ENCODE peak calls at places on chromosomes 6 and 20, in eight cellular contexts. One of them, this sample, is unnamed.

GRCh38 chr6:150720774-150721233 is 121.1 kb downstream of the PLEKHG1 start:
- DNase-seq in PC-3: peak; percentile 88
- DNase-seq in keratinocyte: peak; percentile 68
- DNase-seq in cardiac muscle cell: peak; percentile 62
- DNase-seq in transverse colon: no peak
- DNase-seq in A549: no peak
- DNase-seq in neural progenitor cell: peak; percentile 67
- DNase-seq in right atrium auricular region: no peak
- DNase-seq in this sample: no peak

GRCh38 chr6:154604120-154604519 is 93.6 kb upstream of the CNKSR3 start:
- DNase-seq in keratinocyte: no peak
- DNase-seq in cardiac muscle cell: no peak
- DNase-seq in neural progenitor cell: no peak
- DNase-seq in right atrium auricular region: no peak
- DNase-seq in transverse colon: no peak
- DNase-seq in PC-3: no peak
- DNase-seq in A549: no peak
- DNase-seq in this sample: no peak

GRCh38 chr6:21710908-21711627 is 117.5 kb downstream of the SOX4 start:
- DNase-seq in PC-3: no peak
- DNase-seq in cardiac muscle cell: no peak
- DNase-seq in keratinocyte: no peak
- DNase-seq in transverse colon: no peak
- DNase-seq in A549: no peak
- DNase-seq in neural progenitor cell: peak; percentile 37
- DNase-seq in right atrium auricular region: no peak
- DNase-seq in this sample: no peak

GRCh38 chr6:112401083-112401482 is 54.0 kb downstream of the RFPL4B start:
- DNase-seq in transverse colon: no peak
- DNase-seq in neural progenitor cell: no peak
- DNase-seq in PC-3: no peak
- DNase-seq in keratinocyte: no peak
- DNase-seq in cardiac muscle cell: no peak
- DNase-seq in A549: no peak
- DNase-seq in right atrium auricular region: no peak
- DNase-seq in this sample: no peak

GRCh38 chr20:35012227-35013069 is 56.8 kb downstream of the MYH7B start:
- DNase-seq in A549: no peak
- DNase-seq in transverse colon: no peak
- DNase-seq in PC-3: no peak
- DNase-seq in neural progenitor cell: no peak
- DNase-seq in right atrium auricular region: peak; percentile 60
- DNase-seq in cardiac muscle cell: peak; percentile 53
- DNase-seq in keratinocyte: no peak
- DNase-seq in this sample: no peak

GRCh38 chr6:31765910-31766794 is 3.7 kb downstream of the SAPCD1 start:
- DNase-seq in transverse colon: no peak
- DNase-seq in cardiac muscle cell: peak; percentile 32
- DNase-seq in keratinocyte: no peak
- DNase-seq in right atrium auricular region: no peak
- DNase-seq in A549: no peak
- DNase-seq in neural progenitor cell: peak; percentile 35
- DNase-seq in PC-3: no peak
- DNase-seq in this sample: no peak

GRCh38 chr20:11430652-11431051 is 487.0 kb upstream of the BTBD3 start:
- DNase-seq in transverse colon: no peak
- DNase-seq in PC-3: no peak
- DNase-seq in keratinocyte: no peak
- DNase-seq in right atrium auricular region: no peak
- DNase-seq in neural progenitor cell: no peak
- DNase-seq in A549: no peak
- DNase-seq in cardiac muscle cell: no peak
- DNase-seq in this sample: no peak

GRCh38 chr6:124947821-124948451 is 14.3 kb upstream of the RNF217 start:
- DNase-seq in cardiac muscle cell: no peak
- DNase-seq in neural progenitor cell: no peak
- DNase-seq in right atrium auricular region: no peak
- DNase-seq in A549: no peak
- DNase-seq in keratinocyte: no peak
- DNase-seq in PC-3: peak; percentile 58
- DNase-seq in transverse colon: no peak
- DNase-seq in this sample: no peak

GRCh38 chr6:157684620-157685299 is 138.3 kb upstream of the SNX9 start:
- DNase-seq in neural progenitor cell: no peak
- DNase-seq in transverse colon: no peak
- DNase-seq in PC-3: no peak
- DNase-seq in cardiac muscle cell: no peak
- DNase-seq in right atrium auricular region: no peak
- DNase-seq in A549: no peak
- DNase-seq in keratinocyte: no peak
- DNase-seq in this sample: no peak

GRCh38 chr6:97668716-97669115 is 385.7 kb upstream of the MMS22L start:
- DNase-seq in keratinocyte: no peak
- DNase-seq in right atrium auricular region: no peak
- DNase-seq in neural progenitor cell: peak; percentile 82
- DNase-seq in A549: no peak
- DNase-seq in PC-3: no peak
- DNase-seq in cardiac muscle cell: no peak
- DNase-seq in transverse colon: no peak
- DNase-seq in this sample: no peak

GRCh38 chr20:49286689-49287551 is 9.1 kb upstream of the ZNFX1 start:
- DNase-seq in neural progenitor cell: peak; percentile 30
- DNase-seq in cardiac muscle cell: no peak
- DNase-seq in transverse colon: peak; percentile 10
- DNase-seq in PC-3: peak; percentile 50
- DNase-seq in A549: no peak
- DNase-seq in keratinocyte: no peak
- DNase-seq in right atrium auricular region: no peak
- DNase-seq in this sample: no peak

GRCh38 chr20:49287555-49288249 is 9.8 kb upstream of the ZNFX1 start:
- DNase-seq in keratinocyte: peak; percentile 44
- DNase-seq in PC-3: peak; percentile 73
- DNase-seq in right atrium auricular region: no peak
- DNase-seq in cardiac muscle cell: peak; percentile 70
- DNase-seq in neural progenitor cell: no peak
- DNase-seq in transverse colon: no peak
- DNase-seq in A549: no peak
- DNase-seq in this sample: no peak

GRCh38 chr20:49288250-49288751 is 10.4 kb upstream of the ZNFX1 start:
- DNase-seq in PC-3: no peak
- DNase-seq in neural progenitor cell: no peak
- DNase-seq in keratinocyte: no peak
- DNase-seq in cardiac muscle cell: no peak
- DNase-seq in transverse colon: no peak
- DNase-seq in right atrium auricular region: no peak
- DNase-seq in A549: no peak
- DNase-seq in this sample: no peak

GRCh38 chr20:49290608-49291191 is 12.8 kb upstream of the ZNFX1 start:
- DNase-seq in keratinocyte: no peak
- DNase-seq in PC-3: no peak
- DNase-seq in right atrium auricular region: no peak
- DNase-seq in cardiac muscle cell: no peak
- DNase-seq in A549: no peak
- DNase-seq in transverse colon: no peak
- DNase-seq in neural progenitor cell: no peak
- DNase-seq in this sample: no peak

DNA sequence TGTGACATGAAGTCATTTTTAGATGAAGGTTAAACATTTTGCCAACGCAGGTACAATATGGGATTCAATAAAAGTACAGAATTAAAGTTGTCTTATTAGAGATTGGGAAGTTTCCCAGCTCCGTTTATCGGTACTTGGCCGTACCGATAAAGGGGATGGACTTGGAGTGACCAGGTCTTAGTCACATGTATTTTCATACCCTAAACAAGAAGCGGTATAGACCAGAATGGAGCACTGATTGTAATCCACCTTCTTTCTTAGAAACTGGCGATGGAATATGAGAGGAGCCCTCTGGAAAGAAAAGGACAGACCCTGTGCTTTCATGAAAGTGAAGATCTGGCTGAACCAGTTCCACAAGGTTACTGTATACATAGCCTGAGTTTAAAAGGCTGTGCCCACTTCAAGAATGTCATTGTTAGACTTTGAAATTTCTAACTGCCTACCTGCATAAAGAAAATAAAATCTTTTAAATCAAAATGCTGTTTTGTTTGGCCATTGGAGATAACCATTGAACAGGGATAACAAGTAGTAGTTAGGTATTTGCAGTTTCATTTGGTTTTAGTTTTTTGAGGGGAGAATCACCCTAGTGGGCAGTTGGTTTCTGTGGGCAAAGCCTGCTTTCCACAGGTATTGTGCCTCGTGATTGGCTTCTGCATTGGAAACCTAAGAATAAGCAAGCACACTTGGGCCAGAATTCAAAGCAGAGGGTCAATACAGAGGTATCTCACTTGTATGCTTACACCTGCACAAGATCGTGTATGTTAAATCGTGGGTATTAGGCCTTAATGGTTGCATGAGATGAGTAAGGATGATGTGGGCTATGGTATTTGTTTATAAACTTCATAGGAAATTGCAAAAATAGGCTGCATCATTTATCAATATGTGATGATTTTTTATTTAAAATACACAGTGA is 11.2 kb upstream of the ZNFX1 start:
- DNase-seq in transverse colon: no peak
- DNase-seq in A549: no peak
- DNase-seq in PC-3: peak; percentile 87
- DNase-seq in right atrium auricular region: no peak
- DNase-seq in neural progenitor cell: no peak
- DNase-seq in keratinocyte: no peak
- DNase-seq in cardiac muscle cell: no peak
- DNase-seq in this sample: peak; percentile 36
- H3K9me3 ChIP-seq in transverse colon: peaks cover 22% of the 10 kb centered on the region
- H3K9me3 ChIP-seq in A549: peaks cover 9% of the 10 kb centered on the region
- H3K9me3 ChIP-seq in PC-3: peaks cover 18% of the 10 kb centered on the region
- H3K9me3 ChIP-seq in right atrium auricular region: peaks cover 5% of the 10 kb centered on the region
- H3K9me3 ChIP-seq in neural progenitor cell: no peaks in the 10 kb centered on the region
- H3K9me3 ChIP-seq in keratinocyte: peaks cover 7% of the 10 kb centered on the region
- H3K9me3 ChIP-seq in cardiac muscle cell: no peaks in the 10 kb centered on the region
- H3K9me3 ChIP-seq in this sample: peaks cover 16% of the 10 kb centered on the region

GRCh38 chr20:21767739-21768223 is 62.3 kb downstream of the PAX1 start:
- DNase-seq in PC-3: peak; percentile 4
- DNase-seq in right atrium auricular region: no peak
- DNase-seq in transverse colon: no peak
- DNase-seq in neural progenitor cell: peak; percentile 81
- DNase-seq in keratinocyte: no peak
- DNase-seq in cardiac muscle cell: no peak
- DNase-seq in A549: peak; percentile 10
- DNase-seq in this sample: no peak
- TF ChIP-seq CTCF in PC-3: peak; percentile 58
- TF ChIP-seq CTCF in right atrium auricular region: no peak
- TF ChIP-seq CTCF in transverse colon: no peak
- TF ChIP-seq CTCF in neural progenitor cell: peak; percentile 93
- TF ChIP-seq CTCF in keratinocyte: peak; percentile 41
- TF ChIP-seq CTCF in cardiac muscle cell: no peak
- TF ChIP-seq CTCF in A549: peak; percentile 31
- TF ChIP-seq CTCF in this sample: no peak

GRCh38 chr20:32516583-32516982 is 68.5 kb downstream of the NOL4L start:
- DNase-seq in A549: no peak
- DNase-seq in PC-3: no peak
- DNase-seq in right atrium auricular region: no peak
- DNase-seq in transverse colon: no peak
- DNase-seq in keratinocyte: no peak
- DNase-seq in neural progenitor cell: no peak
- DNase-seq in cardiac muscle cell: no peak
- DNase-seq in this sample: no peak

GRCh38 chr20:32515631-32516101 is 69.5 kb downstream of the NOL4L start:
- DNase-seq in A549: no peak
- DNase-seq in right atrium auricular region: no peak
- DNase-seq in transverse colon: no peak
- DNase-seq in cardiac muscle cell: no peak
- DNase-seq in PC-3: no peak
- DNase-seq in neural progenitor cell: no peak
- DNase-seq in keratinocyte: no peak
- DNase-seq in this sample: no peak

GRCh38 chr20:32516985-32517873 is 67.9 kb downstream of the NOL4L start:
- DNase-seq in A549: no peak
- DNase-seq in keratinocyte: no peak
- DNase-seq in transverse colon: no peak
- DNase-seq in cardiac muscle cell: no peak
- DNase-seq in neural progenitor cell: peak; percentile 29
- DNase-seq in right atrium auricular region: no peak
- DNase-seq in PC-3: no peak
- DNase-seq in this sample: no peak

GRCh38 chr20:32513031-32513866 is 71.9 kb downstream of the NOL4L start:
- DNase-seq in neural progenitor cell: no peak
- DNase-seq in right atrium auricular region: no peak
- DNase-seq in transverse colon: no peak
- DNase-seq in cardiac muscle cell: no peak
- DNase-seq in keratinocyte: no peak
- DNase-seq in A549: no peak
- DNase-seq in PC-3: no peak
- DNase-seq in this sample: no peak

GRCh38 chr20:32514760-32515159 is 70.4 kb downstream of the NOL4L start:
- DNase-seq in transverse colon: no peak
- DNase-seq in neural progenitor cell: no peak
- DNase-seq in cardiac muscle cell: no peak
- DNase-seq in right atrium auricular region: no peak
- DNase-seq in keratinocyte: no peak
- DNase-seq in A549: no peak
- DNase-seq in PC-3: no peak
- DNase-seq in this sample: no peak
- H3K9me3 ChIP-seq in transverse colon: no peaks in the 10 kb centered on the region
- H3K9me3 ChIP-seq in neural progenitor cell: no peaks in the 10 kb centered on the region
- H3K9me3 ChIP-seq in cardiac muscle cell: no peaks in the 10 kb centered on the region
- H3K9me3 ChIP-seq in right atrium auricular region: no peaks in the 10 kb centered on the region
- H3K9me3 ChIP-seq in keratinocyte: no peaks in the 10 kb centered on the region
- H3K9me3 ChIP-seq in A549: no peaks in the 10 kb centered on the region
- H3K9me3 ChIP-seq in PC-3: no peaks in the 10 kb centered on the region
- H3K9me3 ChIP-seq in this sample: no peaks in the 10 kb centered on the region

DNA sequence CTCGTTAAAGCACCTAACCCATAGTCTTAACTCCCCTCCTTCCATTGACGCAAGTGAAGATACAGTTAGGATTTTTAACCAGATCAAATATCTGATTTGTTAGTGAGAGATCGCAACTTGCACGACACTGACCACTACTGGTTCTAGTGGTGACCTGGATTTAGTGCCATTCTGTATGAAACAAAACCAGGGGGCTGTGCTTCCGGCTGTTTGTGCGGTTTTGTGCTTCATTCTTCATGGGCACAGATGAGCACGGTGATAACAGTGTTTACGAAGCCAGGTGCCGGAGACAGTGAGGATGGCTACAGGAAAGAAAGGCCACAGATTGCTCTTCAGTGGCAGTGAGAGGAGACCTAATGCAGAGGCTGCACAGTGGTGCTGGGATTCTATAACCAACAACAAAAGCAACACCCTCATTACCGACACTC is 75.5 kb downstream of the NOL4L start:
- DNase-seq in keratinocyte: no peak
- DNase-seq in right atrium auricular region: no peak
- DNase-seq in A549: no peak
- DNase-seq in neural progenitor cell: no peak
- DNase-seq in PC-3: peak; percentile 85
- DNase-seq in transverse colon: peak; percentile 47
- DNase-seq in cardiac muscle cell: no peak
- DNase-seq in this sample: no peak
- TF ChIP-seq CTCF in keratinocyte: no peak
- TF ChIP-seq CTCF in right atrium auricular region: no peak
- TF ChIP-seq CTCF in A549: peak; percentile 8
- TF ChIP-seq CTCF in neural progenitor cell: peak; percentile 33
- TF ChIP-seq CTCF in PC-3: peak; percentile 75
- TF ChIP-seq CTCF in transverse colon: no peak
- TF ChIP-seq CTCF in cardiac muscle cell: no peak
- TF ChIP-seq CTCF in this sample: no peak

This sample was measured in lung.